ENCODE peak calls at places on chromosomes 5 and 9, in eight cellular contexts. One of them, this sample, is unnamed.

GRCh38 chr9:70463877-70464276 is 49.4 kb upstream of the KLF9 start:
- DNase-seq in activated T-cell treated with anti-CD3 and anti-CD28 coated beads, Interleukin-2, amount 50 U/mL, for 24 hours: no peak
- DNase-seq in NCI-H774: no peak
- DNase-seq in activated CD4-positive, alpha-beta memory T cell treated with anti-CD3 and anti-CD28 coated beads for 36 hours: no peak
- DNase-seq in breast epithelium: no peak
- DNase-seq in activated CD4-positive, alpha-beta T cell treated with anti-CD3 and anti-CD28 coated beads, Interleukin-2, amount 10 ng/mL, durations not matched to agents 7 days and 5 days: no peak
- DNase-seq in DMS153: no peak
- DNase-seq in NCI-H510A treated with DMSO at 0.1 percent for 48 hours: no peak
- DNase-seq in this sample: no peak

GRCh38 chr5:10673407-10673806 is 87.6 kb downstream of the DAP start:
- DNase-seq in NCI-H510A treated with DMSO at 0.1 percent for 48 hours: no peak
- DNase-seq in DMS153: no peak
- DNase-seq in activated CD4-positive, alpha-beta memory T cell treated with anti-CD3 and anti-CD28 coated beads for 36 hours: no peak
- DNase-seq in activated T-cell treated with anti-CD3 and anti-CD28 coated beads, Interleukin-2, amount 50 U/mL, for 24 hours: no peak
- DNase-seq in NCI-H774: no peak
- DNase-seq in breast epithelium: no peak
- DNase-seq in activated CD4-positive, alpha-beta T cell treated with anti-CD3 and anti-CD28 coated beads, Interleukin-2, amount 10 ng/mL, durations not matched to agents 7 days and 5 days: no peak
- DNase-seq in this sample: no peak

GRCh38 chr9:35026671-35027070 is 37.1 kb downstream of the DNAJB5 start:
- DNase-seq in activated CD4-positive, alpha-beta memory T cell treated with anti-CD3 and anti-CD28 coated beads for 36 hours: no peak
- DNase-seq in breast epithelium: no peak
- DNase-seq in NCI-H774: no peak
- DNase-seq in activated CD4-positive, alpha-beta T cell treated with anti-CD3 and anti-CD28 coated beads, Interleukin-2, amount 10 ng/mL, durations not matched to agents 7 days and 5 days: no peak
- DNase-seq in NCI-H510A treated with DMSO at 0.1 percent for 48 hours: no peak
- DNase-seq in DMS153: no peak
- DNase-seq in activated T-cell treated with anti-CD3 and anti-CD28 coated beads, Interleukin-2, amount 50 U/mL, for 24 hours: no peak
- DNase-seq in this sample: no peak

GRCh38 chr9:75105019-75105540 is 16.8 kb downstream of the OSTF1 start:
- DNase-seq in activated CD4-positive, alpha-beta memory T cell treated with anti-CD3 and anti-CD28 coated beads for 36 hours: no peak
- DNase-seq in NCI-H774: no peak
- DNase-seq in DMS153: no peak
- DNase-seq in activated T-cell treated with anti-CD3 and anti-CD28 coated beads, Interleukin-2, amount 50 U/mL, for 24 hours: no peak
- DNase-seq in breast epithelium: no peak
- DNase-seq in NCI-H510A treated with DMSO at 0.1 percent for 48 hours: no peak
- DNase-seq in activated CD4-positive, alpha-beta T cell treated with anti-CD3 and anti-CD28 coated beads, Interleukin-2, amount 10 ng/mL, durations not matched to agents 7 days and 5 days: no peak
- DNase-seq in this sample: no peak

GRCh38 chr5:148711843-148712454 is 57.6 kb upstream of the HTR4 start:
- DNase-seq in DMS153: no peak
- DNase-seq in activated CD4-positive, alpha-beta memory T cell treated with anti-CD3 and anti-CD28 coated beads for 36 hours: no peak
- DNase-seq in breast epithelium: no peak
- DNase-seq in activated T-cell treated with anti-CD3 and anti-CD28 coated beads, Interleukin-2, amount 50 U/mL, for 24 hours: no peak
- DNase-seq in NCI-H510A treated with DMSO at 0.1 percent for 48 hours: no peak
- DNase-seq in NCI-H774: no peak
- DNase-seq in activated CD4-positive, alpha-beta T cell treated with anti-CD3 and anti-CD28 coated beads, Interleukin-2, amount 10 ng/mL, durations not matched to agents 7 days and 5 days: no peak
- DNase-seq in this sample: no peak

GRCh38 chr5:33588654-33589372 is 148.0 kb downstream of the TARS1 start:
- DNase-seq in activated T-cell treated with anti-CD3 and anti-CD28 coated beads, Interleukin-2, amount 50 U/mL, for 24 hours: peak; percentile 48
- DNase-seq in activated CD4-positive, alpha-beta T cell treated with anti-CD3 and anti-CD28 coated beads, Interleukin-2, amount 10 ng/mL, durations not matched to agents 7 days and 5 days: peak; percentile 52
- DNase-seq in breast epithelium: no peak
- DNase-seq in NCI-H510A treated with DMSO at 0.1 percent for 48 hours: no peak
- DNase-seq in activated CD4-positive, alpha-beta memory T cell treated with anti-CD3 and anti-CD28 coated beads for 36 hours: peak; percentile 59
- DNase-seq in DMS153: no peak
- DNase-seq in NCI-H774: no peak
- DNase-seq in this sample: no peak

GRCh38 chr5:50559955-50560354 is 106.5 kb upstream of the PARP8 start:
- DNase-seq in NCI-H510A treated with DMSO at 0.1 percent for 48 hours: no peak
- DNase-seq in NCI-H774: no peak
- DNase-seq in activated T-cell treated with anti-CD3 and anti-CD28 coated beads, Interleukin-2, amount 50 U/mL, for 24 hours: no peak
- DNase-seq in activated CD4-positive, alpha-beta T cell treated with anti-CD3 and anti-CD28 coated beads, Interleukin-2, amount 10 ng/mL, durations not matched to agents 7 days and 5 days: no peak
- DNase-seq in DMS153: no peak
- DNase-seq in breast epithelium: no peak
- DNase-seq in activated CD4-positive, alpha-beta memory T cell treated with anti-CD3 and anti-CD28 coated beads for 36 hours: no peak
- DNase-seq in this sample: no peak

GRCh38 chr9:106310782-106311181 is 552.2 kb upstream of the ZNF462 start:
- DNase-seq in activated CD4-positive, alpha-beta memory T cell treated with anti-CD3 and anti-CD28 coated beads for 36 hours: no peak
- DNase-seq in activated T-cell treated with anti-CD3 and anti-CD28 coated beads, Interleukin-2, amount 50 U/mL, for 24 hours: no peak
- DNase-seq in NCI-H774: no peak
- DNase-seq in NCI-H510A treated with DMSO at 0.1 percent for 48 hours: no peak
- DNase-seq in activated CD4-positive, alpha-beta T cell treated with anti-CD3 and anti-CD28 coated beads, Interleukin-2, amount 10 ng/mL, durations not matched to agents 7 days and 5 days: no peak
- DNase-seq in DMS153: no peak
- DNase-seq in breast epithelium: no peak
- DNase-seq in this sample: no peak

GRCh38 chr5:132411382-132411925 is 41.9 kb downstream of the SLC22A5 start:
- DNase-seq in NCI-H510A treated with DMSO at 0.1 percent for 48 hours: peak; percentile 17
- DNase-seq in activated CD4-positive, alpha-beta memory T cell treated with anti-CD3 and anti-CD28 coated beads for 36 hours: peak; percentile 60
- DNase-seq in activated T-cell treated with anti-CD3 and anti-CD28 coated beads, Interleukin-2, amount 50 U/mL, for 24 hours: no peak
- DNase-seq in NCI-H774: no peak
- DNase-seq in breast epithelium: no peak
- DNase-seq in DMS153: no peak
- DNase-seq in activated CD4-positive, alpha-beta T cell treated with anti-CD3 and anti-CD28 coated beads, Interleukin-2, amount 10 ng/mL, durations not matched to agents 7 days and 5 days: peak; percentile 49
- DNase-seq in this sample: no peak

GRCh38 chr5:11801061-11801460 is 103.2 kb downstream of the CTNND2 start:
- DNase-seq in breast epithelium: no peak
- DNase-seq in activated T-cell treated with anti-CD3 and anti-CD28 coated beads, Interleukin-2, amount 50 U/mL, for 24 hours: no peak
- DNase-seq in NCI-H510A treated with DMSO at 0.1 percent for 48 hours: no peak
- DNase-seq in activated CD4-positive, alpha-beta T cell treated with anti-CD3 and anti-CD28 coated beads, Interleukin-2, amount 10 ng/mL, durations not matched to agents 7 days and 5 days: no peak
- DNase-seq in DMS153: no peak
- DNase-seq in NCI-H774: no peak
- DNase-seq in activated CD4-positive, alpha-beta memory T cell treated with anti-CD3 and anti-CD28 coated beads for 36 hours: no peak
- DNase-seq in this sample: no peak

GRCh38 chr9:19471737-19472648 is 63.2 kb downstream of the ACER2 start:
- DNase-seq in NCI-H510A treated with DMSO at 0.1 percent for 48 hours: peak; percentile 19
- DNase-seq in activated CD4-positive, alpha-beta T cell treated with anti-CD3 and anti-CD28 coated beads, Interleukin-2, amount 10 ng/mL, durations not matched to agents 7 days and 5 days: peak; percentile 31
- DNase-seq in DMS153: no peak
- DNase-seq in NCI-H774: peak; percentile 58
- DNase-seq in activated T-cell treated with anti-CD3 and anti-CD28 coated beads, Interleukin-2, amount 50 U/mL, for 24 hours: peak; percentile 69
- DNase-seq in breast epithelium: peak; percentile 29
- DNase-seq in activated CD4-positive, alpha-beta memory T cell treated with anti-CD3 and anti-CD28 coated beads for 36 hours: peak; percentile 80
- DNase-seq in this sample: peak; percentile 54

GRCh38 chr5:178449163-178450060 is 140.8 kb downstream of the COL23A1 start:
- DNase-seq in NCI-H510A treated with DMSO at 0.1 percent for 48 hours: no peak
- DNase-seq in activated CD4-positive, alpha-beta memory T cell treated with anti-CD3 and anti-CD28 coated beads for 36 hours: no peak
- DNase-seq in activated CD4-positive, alpha-beta T cell treated with anti-CD3 and anti-CD28 coated beads, Interleukin-2, amount 10 ng/mL, durations not matched to agents 7 days and 5 days: no peak
- DNase-seq in DMS153: no peak
- DNase-seq in NCI-H774: no peak
- DNase-seq in activated T-cell treated with anti-CD3 and anti-CD28 coated beads, Interleukin-2, amount 50 U/mL, for 24 hours: peak; percentile 2
- DNase-seq in breast epithelium: no peak
- DNase-seq in this sample: no peak

GRCh38 chr9:16179566-16179965 is 626.7 kb downstream of the CCDC171 start:
- DNase-seq in DMS153: no peak
- DNase-seq in breast epithelium: no peak
- DNase-seq in NCI-H510A treated with DMSO at 0.1 percent for 48 hours: no peak
- DNase-seq in activated T-cell treated with anti-CD3 and anti-CD28 coated beads, Interleukin-2, amount 50 U/mL, for 24 hours: no peak
- DNase-seq in activated CD4-positive, alpha-beta memory T cell treated with anti-CD3 and anti-CD28 coated beads for 36 hours: no peak
- DNase-seq in activated CD4-positive, alpha-beta T cell treated with anti-CD3 and anti-CD28 coated beads, Interleukin-2, amount 10 ng/mL, durations not matched to agents 7 days and 5 days: no peak
- DNase-seq in NCI-H774: no peak
- DNase-seq in this sample: no peak

GRCh38 chr5:160467555-160468418 is 46.1 kb downstream of the PTTG1 start:
- DNase-seq in activated CD4-positive, alpha-beta T cell treated with anti-CD3 and anti-CD28 coated beads, Interleukin-2, amount 10 ng/mL, durations not matched to agents 7 days and 5 days: peak; percentile 82
- DNase-seq in activated T-cell treated with anti-CD3 and anti-CD28 coated beads, Interleukin-2, amount 50 U/mL, for 24 hours: peak; percentile 87
- DNase-seq in NCI-H510A treated with DMSO at 0.1 percent for 48 hours: no peak
- DNase-seq in activated CD4-positive, alpha-beta memory T cell treated with anti-CD3 and anti-CD28 coated beads for 36 hours: peak; percentile 91
- DNase-seq in NCI-H774: no peak
- DNase-seq in breast epithelium: no peak
- DNase-seq in DMS153: no peak
- DNase-seq in this sample: peak; percentile 74

GRCh38 chr5:40842351-40842750 is 1.2 kb downstream of the CARD6 start:
- DNase-seq in DMS153: no peak
- DNase-seq in activated T-cell treated with anti-CD3 and anti-CD28 coated beads, Interleukin-2, amount 50 U/mL, for 24 hours: no peak
- DNase-seq in breast epithelium: no peak
- DNase-seq in NCI-H510A treated with DMSO at 0.1 percent for 48 hours: no peak
- DNase-seq in activated CD4-positive, alpha-beta memory T cell treated with anti-CD3 and anti-CD28 coated beads for 36 hours: no peak
- DNase-seq in activated CD4-positive, alpha-beta T cell treated with anti-CD3 and anti-CD28 coated beads, Interleukin-2, amount 10 ng/mL, durations not matched to agents 7 days and 5 days: no peak
- DNase-seq in NCI-H774: no peak
- DNase-seq in this sample: no peak

This sample was measured in heart right ventricle.